ENCODE peak calls at places on chromosomes 4 and X, in five cellular contexts. G is AG04450, O is mucosa of descending colon, K is lower lobe of right lung, F is fibroblast of lung. Z is an unnamed sample.

GRCh38 chr4:76233534-76233933 is 18.0 kb upstream of the FAM47E start:
- DNase-seq in K (no peak), G (no peak), F (no peak), O (no peak), Z (no peak)

GRCh38 chr4:38179690-38180299 is 219.6 kb downstream of the PTTG2 start:
- DNase-seq in K (peak), G (peak), O (peak), F (peak), Z (peak)

GRCh38 chr4:117481742-117482141 is 396.4 kb upstream of the TRAM1L1 start:
- DNase-seq in F (peak), O (no peak), K (no peak), G (peak), Z (peak)

GRCh38 chr4:125042031-125042430 is 272.7 kb upstream of the FAT4 start:
- DNase-seq in G (no peak), O (no peak), F (peak), K (no peak), Z (no peak)

GRCh38 chr4:25903905-25904747 is 9.9 kb upstream of the SMIM20 start:
- DNase-seq in K (no peak), O (no peak), F (no peak), G (no peak), Z (no peak)

GRCh38 chr4:185332575-185333464 is 62.9 kb downstream of the LRP2BP start:
- DNase-seq in G (no peak), K (no peak), O (no peak), F (no peak), Z (no peak)

GRCh38 chrX:9913041-9913440 is 54.1 kb upstream of the CLDN34 start:
- DNase-seq in F (peak), O (no peak), G (no peak), K (no peak), Z (peak)

GRCh38 chrX:42943051-42943450 is 165.1 kb upstream of the PPP1R2C start:
- DNase-seq in F (no peak), O (no peak), G (no peak), K (no peak), Z (no peak)

GRCh38 chrX:133495464-133496391 is 80.4 kb upstream of the GPC4 start:
- DNase-seq in G (no peak), O (peak), K (no peak), F (peak), Z (peak)

GRCh38 chr4:82043809-82044137 is 330.0 kb downstream of the HNRNPD start:
- DNase-seq in G (no peak), F (no peak), O (no peak), K (peak), Z (no peak)

GRCh38 chr4:82380344-82380743 is 6.6 kb upstream of the HNRNPD start:
- DNase-seq in K (no peak), O (no peak), F (no peak), G (no peak), Z (no peak)

GRCh38 chrX:37824491-37825224 is 22.7 kb downstream of the DYNLT3 start:
- DNase-seq in G (no peak), O (no peak), F (no peak), K (no peak), Z (no peak)

DNA sequence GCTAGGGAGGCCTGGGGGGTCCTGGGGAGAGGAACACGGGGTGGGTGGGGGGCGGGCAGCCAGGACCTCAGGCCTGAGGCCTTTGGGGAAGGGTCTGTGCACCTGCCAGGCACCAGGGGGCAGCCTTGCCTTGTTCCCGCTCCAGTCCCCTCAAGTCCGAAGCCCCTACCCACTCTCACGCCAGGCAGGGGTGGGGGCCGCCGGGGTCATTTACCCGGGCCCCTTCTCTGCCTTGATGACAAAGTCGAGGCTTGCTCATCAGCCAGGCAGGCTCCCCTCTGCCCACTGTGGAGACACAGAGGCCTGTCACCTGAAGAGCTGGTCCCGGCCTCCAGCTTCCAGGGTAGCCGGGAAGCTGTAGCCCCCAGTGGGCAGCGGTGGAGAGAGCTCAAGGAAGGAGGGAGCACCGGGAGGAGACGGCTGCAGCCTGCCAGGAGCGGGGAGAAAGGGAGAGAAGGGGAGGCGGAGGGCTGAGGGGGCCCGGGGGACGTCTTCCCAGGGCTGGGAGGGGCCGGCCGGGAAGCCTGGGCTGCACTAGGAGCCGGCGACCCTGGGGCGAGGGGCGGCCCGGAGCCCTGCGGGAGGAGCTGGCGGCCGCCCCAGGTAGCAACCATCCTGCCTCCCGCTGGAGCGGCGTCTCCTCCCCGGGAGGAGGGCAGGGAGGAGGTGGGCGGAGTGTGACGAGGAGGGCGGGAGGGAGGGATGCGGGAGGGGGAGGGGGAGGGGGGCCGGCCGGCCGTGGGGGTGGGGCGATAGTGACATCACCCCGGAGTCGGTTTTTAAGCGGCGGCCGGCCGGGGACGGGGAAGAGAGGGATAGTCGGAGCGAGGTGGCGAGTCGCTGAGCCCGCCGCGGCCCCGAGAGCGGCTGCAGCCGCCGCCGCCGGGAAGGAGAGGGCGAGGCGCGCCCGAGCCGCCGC is at the start of gene SLC6A8:
- DNase-seq in F (peak), O (peak), G (peak), K (peak), Z (peak)
- TF ChIP-seq CTCF in F (peak), O (no peak), G (peak), K (peak), Z (peak)

GRCh38 chrX:135974279-135974856 is 580 bp upstream of the MMGT1 start:
- DNase-seq in G (peak), O (peak), F (peak), K (peak), Z (peak)
- H3K4me3 ChIP-seq in G (peak), O (no peak), F (peak), K (peak), Z (peak)

GRCh38 chr4:188735082-188735481 is 595.8 kb downstream of the TRIML1 start:
- DNase-seq in G (no peak), K (no peak), O (no peak), F (no peak), Z (no peak)
- TF ChIP-seq CTCF in G (no peak), K (no peak), O (no peak), F (no peak), Z (no peak)

GRCh38 chrX:130834830-130835229 is 68.2 kb downstream of the ENOX2 start:
- DNase-seq in O (no peak), G (no peak), F (no peak), K (no peak), Z (no peak)
- H3K4me3 ChIP-seq in O (no peak), G (no peak), F (no peak), K (no peak), Z (no peak)

GRCh38 chrX:112078606-112079005 is 4.0 kb downstream of the TRPC5 start:
- DNase-seq in G (no peak), F (peak), K (no peak), O (no peak), Z (no peak)

GRCh38 chrX:112085149-112085548 is 2.6 kb upstream of the TRPC5 start:
- DNase-seq in G (no peak), K (no peak), F (no peak), O (no peak), Z (no peak)

GRCh38 chrX:112081781-112082482 is 644 bp downstream of the TRPC5 start:
- DNase-seq in F (no peak), O (no peak), G (no peak), K (no peak), Z (no peak)

GRCh38 chrX:112087545-112087944 is 5.0 kb upstream of the TRPC5 start:
- DNase-seq in G (no peak), F (no peak), O (no peak), K (no peak), Z (no peak)

DNA sequence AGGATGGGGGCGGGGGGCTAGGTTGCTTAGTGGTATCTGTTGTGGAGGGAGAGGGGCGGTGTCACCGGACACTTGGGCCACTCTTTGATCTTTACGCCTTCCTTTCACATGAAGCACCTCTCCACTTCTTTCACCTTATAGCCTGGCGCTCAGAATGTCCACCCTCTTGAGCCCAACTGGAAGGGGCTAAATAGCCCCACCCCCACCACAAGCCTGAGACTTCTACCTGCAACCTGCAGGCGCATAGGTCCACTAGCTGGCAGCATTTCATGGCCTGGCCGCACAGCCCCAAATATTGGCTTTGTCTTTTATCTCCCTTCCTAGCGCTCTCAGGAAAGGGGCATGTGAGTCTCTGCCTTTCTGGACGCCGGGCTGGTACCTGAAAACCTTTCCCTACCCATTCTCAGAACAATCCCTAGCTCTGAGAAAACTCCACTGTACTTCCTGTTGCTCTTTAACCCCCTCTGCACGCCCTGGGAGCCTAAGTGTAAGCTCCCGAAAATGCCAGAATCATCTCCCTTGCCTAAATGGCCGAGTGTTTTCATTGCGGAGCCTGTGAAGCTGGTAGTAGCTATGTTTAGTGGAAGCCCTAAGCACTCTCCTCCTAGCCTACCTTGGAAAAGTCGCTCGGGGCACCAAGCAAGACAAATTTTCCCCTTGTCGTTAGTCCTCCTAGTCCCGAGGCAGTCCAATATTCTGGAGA is 1.2 kb upstream of the TRPC5 start:
- DNase-seq in G (no peak), K (no peak), O (no peak), F (no peak), Z (no peak)
- TF ChIP-seq CTCF in G (no peak), K (no peak), O (no peak), F (no peak), Z (no peak)

GRCh38 chrX:152992120-152992519 is 1.8 kb downstream of the PNMA5 start:
- DNase-seq in F (no peak), G (no peak), K (no peak), O (no peak), Z (no peak)

GRCh38 chrX:152993933-152994332 is at the start of gene PNMA5:
- DNase-seq in F (no peak), O (no peak), K (no peak), G (no peak), Z (no peak)

GRCh38 chrX:152997337-152997736 is 3.4 kb upstream of the PNMA5 start:
- DNase-seq in O (no peak), F (no peak), K (no peak), G (no peak), Z (no peak)
- H3K4me3 ChIP-seq in O (no peak), F (no peak), K (no peak), G (no peak), Z (no peak)

GRCh38 chr4:7041246-7041645 is 1.9 kb upstream of the TADA2B start:
- DNase-seq in G (no peak), O (no peak), K (no peak), F (no peak), Z (no peak)

GRCh38 chr4:7040760-7041159 is 2.4 kb upstream of the TADA2B start:
- DNase-seq in O (no peak), F (no peak), G (no peak), K (no peak), Z (no peak)

GRCh38 chr4:7034262-7035081 is 8.7 kb upstream of the TADA2B start:
- DNase-seq in G (no peak), K (peak), O (no peak), F (peak), Z (peak)

GRCh38 chr4:7041851-7042696 is 1.1 kb upstream of the TADA2B start:
- DNase-seq in K (peak), O (peak), G (no peak), F (peak), Z (no peak)

GRCh38 chr4:7037425-7037824 is 5.7 kb upstream of the TADA2B start:
- DNase-seq in F (no peak), G (no peak), O (no peak), K (no peak), Z (no peak)
- TF ChIP-seq CTCF in F (no peak), G (no peak), O (no peak), K (no peak), Z (no peak)

GRCh38 chrX:103664363-103664762 is 22.1 kb downstream of the MORF4L2 start:
- DNase-seq in K (no peak), F (no peak), O (no peak), G (no peak), Z (no peak)
- H3K4me3 ChIP-seq in K (no peak), F (no peak), O (no peak), G (no peak), Z (no peak)

Z was measured in fibroblast of pulmonary artery.